ENCODE peak calls at places on chromosome 19, in seven cellular contexts. C, N, I, L, F, R and U are unnamed samples. For H3K4me1, the result is how much of the 10 kb centered on the place peaks cover.

GRCh38 chr19:33557720-33558119 is 36.1 kb upstream of the PEPD start:
- DNase-seq in C (no peak), N (no peak), I (no peak), L (no peak), F (no peak), R (no peak), U (no peak)

GRCh38 chr19:55146648-55147218 is 2.3 kb downstream of the TNNT1 start:
- DNase-seq in C (no peak), N (no peak), I (no peak), L (no peak), F (no peak), R (no peak), U (no peak)

GRCh38 chr19:22545751-22546150 is 88.4 kb upstream of the ZNF492 start:
- DNase-seq in C (peak), N (no peak), I (no peak), L (no peak), F (peak), R (peak), U (peak)

GRCh38 chr19:29618871-29619270 is 12.8 kb downstream of the POP4 start:
- DNase-seq in C (no peak), N (no peak), I (no peak), L (no peak), F (no peak), R (no peak), U (no peak)

GRCh38 chr19:42113641-42114348 is 18.5 kb downstream of the POU2F2 start:
- DNase-seq in C (no peak), N (no peak), I (peak), L (peak), F (no peak), R (peak), U (peak)

GRCh38 chr19:29810504-29810871 is 1.3 kb upstream of the CCNE1 start:
- DNase-seq in C (peak), N (no peak), I (peak), L (no peak), F (no peak), R (no peak), U (no peak)

GRCh38 chr19:43784981-43785808 is 4.4 kb upstream of the KCNN4 start:
- DNase-seq in C (peak), N (peak), I (peak), L (no peak), F (peak), R (no peak), U (peak)

GRCh38 chr19:15294591-15294990 is 37.7 kb downstream of the BRD4 start:
- DNase-seq in C (no peak), N (no peak), I (no peak), L (no peak), F (no peak), R (no peak), U (no peak)

GRCh38 chr19:13670846-13671245 is 93.5 kb upstream of the MRI1 start:
- DNase-seq in C (no peak), N (no peak), I (no peak), L (no peak), F (no peak), R (no peak), U (no peak)

GRCh38 chr19:31761281-31761913 is 412.2 kb upstream of the TSHZ3 start:
- DNase-seq in C (no peak), N (no peak), I (no peak), L (no peak), F (no peak), R (no peak), U (no peak)

GRCh38 chr19:6259312-6259861 is 20.4 kb downstream of the MLLT1 start:
- DNase-seq in C (no peak), N (no peak), I (peak), L (no peak), F (no peak), R (no peak), U (no peak)
- H3K4me1 ChIP-seq in C (under half), N (under half), I (under half), L (under half), F (under half), R (under half), U (under half)

DNA sequence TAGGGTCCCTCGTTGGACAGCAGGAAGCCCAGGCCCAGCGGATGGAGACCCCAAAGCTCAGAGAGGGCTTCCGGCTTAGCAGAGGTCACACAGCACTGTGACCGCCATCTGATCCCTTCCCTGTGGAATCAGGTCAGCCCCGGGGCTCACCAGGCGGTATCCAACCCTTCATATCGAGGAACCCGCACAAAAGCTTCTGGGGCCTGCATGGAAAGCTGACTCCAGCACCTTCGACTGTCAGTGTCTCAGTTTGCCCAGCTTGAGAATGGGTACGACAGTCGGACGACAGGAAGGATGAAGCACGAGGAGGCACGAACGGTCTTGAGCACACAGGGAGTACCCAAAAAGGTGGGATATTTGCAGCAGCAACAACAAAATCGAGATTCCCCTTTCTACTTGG is 2.6 kb downstream of the TLE5 start:
- DNase-seq in C (no peak), N (no peak), I (no peak), L (no peak), F (no peak), R (no peak), U (no peak)
- H3K4me1 ChIP-seq in C (half or more), N (half or more), I (under half), L (under half), F (under half), R (under half), U (under half)

GRCh38 chr19:2217591-2217990 is 18.5 kb downstream of the PLEKHJ1 start:
- DNase-seq in C (no peak), N (no peak), I (no peak), L (no peak), F (no peak), R (no peak), U (no peak)
- H3K4me1 ChIP-seq in C (under half), N (under half), I (under half), L (under half), F (under half), R (under half), U (under half)

DNA sequence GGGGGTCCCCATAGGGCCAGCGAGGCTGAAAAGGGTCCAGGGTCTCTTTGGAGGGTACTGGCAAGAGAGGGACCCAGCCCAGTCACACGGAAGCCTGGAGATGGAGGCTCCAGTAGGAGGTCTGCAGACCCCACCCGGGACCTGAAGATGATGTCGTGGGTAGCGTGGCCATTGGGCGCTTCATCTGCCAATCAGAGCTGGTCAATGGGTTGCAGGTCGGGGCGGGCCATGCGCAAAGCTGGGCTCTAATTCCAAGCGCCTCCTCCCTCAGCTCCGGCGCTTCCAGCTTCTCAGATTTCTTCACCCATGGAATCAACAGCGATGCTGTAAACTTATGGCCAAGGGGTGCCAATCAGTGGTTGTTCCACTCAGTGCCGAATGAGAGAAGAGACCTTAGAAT is 10.9 kb downstream of the SIGLEC12 start:
- DNase-seq in C (no peak), N (no peak), I (no peak), L (no peak), F (no peak), R (no peak), U (no peak)
- H3K4me1 ChIP-seq in C (under half), N (under half), I (under half), L (under half), F (under half), R (under half), U (under half)

DNA sequence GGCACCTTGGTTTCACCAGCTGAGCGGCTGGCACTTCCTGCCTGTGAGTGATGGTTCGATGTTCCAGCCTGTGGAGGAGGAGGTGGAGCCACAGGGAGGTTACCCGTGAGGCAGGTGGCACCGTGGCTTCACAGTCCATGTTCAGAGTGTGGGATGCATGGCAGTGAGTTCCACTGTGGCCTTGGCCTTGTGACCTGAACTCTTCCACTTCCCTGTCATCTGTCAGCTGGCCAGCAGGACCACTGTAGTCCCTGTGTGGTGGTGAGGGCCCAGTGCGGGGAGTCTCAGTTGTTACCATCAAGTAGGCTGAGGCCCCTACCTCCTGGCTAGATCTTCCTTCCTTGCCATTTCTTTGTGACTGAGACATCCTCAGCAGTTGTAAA is 16.9 kb downstream of the SMARCA4 start:
- DNase-seq in C (no peak), N (no peak), I (no peak), L (no peak), F (no peak), R (no peak), U (no peak)
- H3K4me1 ChIP-seq in C (under half), N (under half), I (under half), L (under half), F (under half), R (under half), U (under half)

DNA sequence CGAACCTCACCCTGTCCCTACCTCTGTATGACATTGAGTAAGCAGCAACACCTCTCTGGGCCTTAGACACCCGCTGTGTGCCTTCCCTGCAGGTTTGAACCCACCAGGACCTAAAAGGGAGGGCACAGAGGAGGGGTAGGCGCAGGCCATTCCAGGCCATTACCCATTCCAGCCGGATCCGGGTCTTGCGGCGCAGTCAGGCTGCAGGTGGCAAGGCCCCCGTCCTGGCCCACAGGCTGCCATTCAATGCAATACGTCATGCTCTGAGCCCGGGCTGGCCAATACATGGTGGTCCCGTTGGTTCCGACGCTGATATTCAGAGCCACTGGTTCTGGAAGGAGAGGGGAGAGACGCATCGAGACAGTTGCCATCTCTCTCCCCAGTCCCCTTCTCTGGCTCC is 17.4 kb downstream of the IL12RB1 start:
- DNase-seq in C (no peak), N (no peak), I (no peak), L (no peak), F (no peak), R (no peak), U (no peak)
- H3K4me1 ChIP-seq in C (under half), N (under half), I (under half), L (under half), F (under half), R (under half), U (under half)